ENCODE peak calls at places on chromosomes 3 and 15, in ten cellular contexts. U is pancreas, D is osteocyte, B is choroid plexus epithelial cell, L is dorsolateral prefrontal cortex, K is right atrium auricular region, Y is HFFc6, C is RWPE2, M is tibial artery, G is GM20000. E is an unnamed sample.

GRCh38 chr3:160134964-160135363 is 90.3 kb upstream of the C3orf80 start:
- DNase-seq in U (no peak), D (no peak), B (peak), L (no peak), K (no peak), Y (peak), C (no peak), M (no peak), G (no peak), E (no peak)

GRCh38 chr3:123229145-123229544 is 27.4 kb downstream of the SEC22A start:
- DNase-seq in U (no peak), D (no peak), B (peak), L (no peak), K (no peak), Y (no peak), C (no peak), M (no peak), G (no peak), E (no peak)

GRCh38 chr15:48309740-48310139 is 21.5 kb upstream of the DUT start:
- DNase-seq in U (no peak), D (no peak), B (no peak), L (no peak), K (no peak), Y (no peak), C (no peak), M (no peak), G (no peak), E (no peak)

GRCh38 chr3:25910997-25911396 is 121.1 kb downstream of the OXSM start:
- DNase-seq in U (no peak), D (no peak), B (peak), L (no peak), K (no peak), Y (no peak), C (no peak), M (no peak), G (peak), E (no peak)

GRCh38 chr3:162742159-162742717 is 1245.6 kb downstream of the OTOL1 start:
- DNase-seq in U (no peak), D (no peak), B (no peak), L (no peak), K (no peak), Y (no peak), C (no peak), M (no peak), G (no peak), E (no peak)

GRCh38 chr15:94042163-94042954 is 189.0 kb upstream of the MCTP2 start:
- DNase-seq in U (no peak), D (no peak), B (peak), L (no peak), K (no peak), Y (peak), C (no peak), M (no peak), G (no peak), E (no peak)

GRCh38 chr3:69368129-69368741 is 17.7 kb downstream of the FRMD4B start:
- DNase-seq in U (no peak), D (no peak), B (no peak), L (no peak), K (no peak), Y (no peak), C (no peak), M (no peak), G (peak), E (no peak)

GRCh38 chr15:80418892-80419537 is 14.8 kb downstream of the ARNT2 start:
- DNase-seq in U (no peak), D (no peak), B (peak), L (no peak), K (no peak), Y (peak), C (no peak), M (no peak), G (no peak), E (no peak)

GRCh38 chr3:13684350-13684749 is 135.4 kb downstream of the FBLN2 start:
- DNase-seq in U (no peak), D (no peak), B (no peak), L (no peak), K (no peak), Y (no peak), C (no peak), M (no peak), G (no peak), E (no peak)

GRCh38 chr3:51353131-51353530 is 32.0 kb upstream of the MANF start:
- DNase-seq in U (no peak), D (no peak), B (no peak), L (no peak), K (no peak), Y (no peak), C (peak), M (no peak), G (no peak), E (no peak)

GRCh38 chr3:171789759-171790505 is 20.4 kb downstream of the PLD1 start:
- DNase-seq in U (no peak), D (no peak), B (no peak), L (no peak), K (no peak), Y (no peak), C (no peak), M (no peak), G (no peak), E (no peak)

GRCh38 chr3:101179637-101180036 is 140.7 kb downstream of the IMPG2 start:
- DNase-seq in U (no peak), D (no peak), B (peak), L (no peak), K (no peak), Y (peak), C (no peak), M (no peak), G (no peak), E (no peak)

GRCh38 chr3:149744151-149744550 is 8.1 kb downstream of the COMMD2 start:
- DNase-seq in U (no peak), D (no peak), B (no peak), L (no peak), K (no peak), Y (no peak), C (no peak), M (no peak), G (no peak), E (no peak)

GRCh38 chr3:141682921-141683320 is 55.2 kb upstream of the RNF7 start:
- DNase-seq in U (no peak), D (no peak), B (no peak), L (no peak), K (no peak), Y (no peak), C (no peak), M (no peak), G (no peak), E (no peak)

GRCh38 chr3:67699877-67700276 is 45.5 kb upstream of the SUCLG2 start:
- DNase-seq in U (no peak), D (no peak), B (no peak), L (no peak), K (no peak), Y (no peak), C (no peak), M (no peak), G (no peak), E (no peak)

GRCh38 chr15:91065505-91065904 is 34.6 kb upstream of the SV2B start:
- DNase-seq in U (no peak), D (no peak), B (no peak), L (no peak), K (no peak), Y (no peak), C (no peak), M (no peak), G (no peak), E (no peak)

GRCh38 chr3:25468866-25469319 is 40.8 kb downstream of the RARB start:
- DNase-seq in U (no peak), D (peak), B (peak), L (peak), K (peak), Y (peak), C (no peak), M (peak), G (no peak), E (no peak)

GRCh38 chr15:64600794-64601193 is 140.4 kb downstream of the ZNF609 start:
- DNase-seq in U (no peak), D (no peak), B (no peak), L (no peak), K (no peak), Y (no peak), C (no peak), M (no peak), G (no peak), E (no peak)

GRCh38 chr3:187040637-187041361 is 98.5 kb downstream of the RPL39L start:
- DNase-seq in U (no peak), D (no peak), B (peak), L (no peak), K (no peak), Y (peak), C (no peak), M (no peak), G (no peak), E (no peak)

GRCh38 chr15:80026754-80027153 is 32.7 kb upstream of the ZFAND6 start:
- DNase-seq in U (no peak), D (no peak), B (no peak), L (no peak), K (no peak), Y (no peak), C (peak), M (no peak), G (no peak), E (no peak)

GRCh38 chr15:51223771-51224229 is 114.6 kb downstream of the CYP19A1 start:
- DNase-seq in U (no peak), D (no peak), B (peak), L (no peak), K (peak), Y (peak), C (no peak), M (peak), G (no peak), E (no peak)

GRCh38 chr3:99023590-99024192 is 122.2 kb upstream of the DCBLD2 start:
- DNase-seq in U (no peak), D (no peak), B (peak), L (no peak), K (no peak), Y (peak), C (no peak), M (no peak), G (peak), E (no peak)

GRCh38 chr15:55977225-55977624 is 16.2 kb downstream of the NEDD4 start:
- DNase-seq in U (no peak), D (no peak), B (no peak), L (no peak), K (no peak), Y (no peak), C (no peak), M (no peak), G (no peak), E (no peak)

GRCh38 chr15:61701455-61701854 is 358.8 kb downstream of the VPS13C start:
- DNase-seq in U (no peak), D (no peak), B (no peak), L (no peak), K (no peak), Y (no peak), C (no peak), M (no peak), G (no peak), E (no peak)

GRCh38 chr3:713225-713624 is 379.6 kb upstream of the CNTN6 start:
- DNase-seq in U (no peak), D (no peak), B (no peak), L (no peak), K (no peak), Y (no peak), C (no peak), M (no peak), G (no peak), E (no peak)

GRCh38 chr3:124132813-124133212 is 140.9 kb upstream of the ROPN1 start:
- DNase-seq in U (no peak), D (no peak), B (no peak), L (no peak), K (no peak), Y (no peak), C (no peak), M (no peak), G (no peak), E (no peak)

GRCh38 chr15:76059320-76060097 is at the start of gene TMEM266:
- DNase-seq in U (peak), D (no peak), B (peak), L (peak), K (no peak), Y (no peak), C (no peak), M (no peak), G (peak), E (peak)

GRCh38 chr3:15933439-15934144 is 135.8 kb upstream of the ANKRD28 start:
- DNase-seq in U (no peak), D (no peak), B (peak), L (peak), K (no peak), Y (peak), C (no peak), M (no peak), G (no peak), E (no peak)

GRCh38 chr15:62691008-62691407 is 351.5 kb upstream of the TPM1 start:
- DNase-seq in U (no peak), D (no peak), B (no peak), L (no peak), K (no peak), Y (no peak), C (no peak), M (no peak), G (no peak), E (no peak)

GRCh38 chr3:196868297-196868661 is 559 bp downstream of the SENP5 start:
- DNase-seq in U (no peak), D (no peak), B (peak), L (no peak), K (no peak), Y (no peak), C (peak), M (no peak), G (peak), E (no peak)

GRCh38 chr15:81178365-81178764 is 18.3 kb upstream of the IL16 start:
- DNase-seq in U (no peak), D (no peak), B (no peak), L (no peak), K (no peak), Y (no peak), C (no peak), M (no peak), G (no peak), E (no peak)

GRCh38 chr3:127780536-127781400 is 41.5 kb downstream of the MGLL start:
- DNase-seq in U (no peak), D (no peak), B (no peak), L (no peak), K (no peak), Y (no peak), C (no peak), M (no peak), G (no peak), E (no peak)

GRCh38 chr3:14463330-14464216 is 61.2 kb downstream of the SLC6A6 start:
- DNase-seq in U (no peak), D (no peak), B (no peak), L (no peak), K (no peak), Y (no peak), C (no peak), M (no peak), G (no peak), E (no peak)

GRCh38 chr15:98614681-98615080 is 33.7 kb upstream of the IGF1R start:
- DNase-seq in U (no peak), D (no peak), B (no peak), L (no peak), K (no peak), Y (no peak), C (no peak), M (no peak), G (no peak), E (peak)

GRCh38 chr3:100766069-100766468 is 56.8 kb downstream of the TFG start:
- DNase-seq in U (no peak), D (no peak), B (no peak), L (no peak), K (no peak), Y (no peak), C (no peak), M (no peak), G (no peak), E (no peak)

GRCh38 chr3:51985971-51986947 is 2.9 kb downstream of the ACY1 start:
- DNase-seq in U (no peak), D (no peak), B (no peak), L (no peak), K (no peak), Y (no peak), C (no peak), M (no peak), G (no peak), E (no peak)

DNA sequence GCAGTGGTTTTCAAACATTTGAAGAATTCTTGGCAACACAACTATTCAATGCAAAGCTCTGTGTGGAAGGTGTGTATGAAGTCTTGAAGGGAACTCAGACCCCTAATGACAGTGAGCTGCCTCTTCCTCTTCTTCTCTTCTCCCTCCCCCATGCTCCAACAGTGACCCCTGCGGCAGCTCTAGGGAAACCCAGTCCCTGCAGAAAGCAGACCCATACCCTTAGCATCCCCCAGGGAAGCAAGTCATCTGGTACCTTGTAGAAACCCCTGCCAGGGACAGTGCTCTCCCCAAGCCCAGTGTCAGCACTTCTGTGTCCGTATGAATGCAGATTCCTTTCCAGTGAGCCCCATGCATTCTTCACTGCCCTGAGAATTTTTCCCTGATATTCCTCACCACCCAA is 442.3 kb downstream of the EPHB1 start:
- DNase-seq in U (no peak), D (peak), B (no peak), L (no peak), K (no peak), Y (no peak), C (no peak), M (no peak), G (no peak), E (no peak)
- TF ChIP-seq CTCF in U (no peak), D (no peak), B (no peak), L (no peak), K (no peak), Y (no peak), C (no peak), M (no peak), G (no peak), E (peak)

DNA sequence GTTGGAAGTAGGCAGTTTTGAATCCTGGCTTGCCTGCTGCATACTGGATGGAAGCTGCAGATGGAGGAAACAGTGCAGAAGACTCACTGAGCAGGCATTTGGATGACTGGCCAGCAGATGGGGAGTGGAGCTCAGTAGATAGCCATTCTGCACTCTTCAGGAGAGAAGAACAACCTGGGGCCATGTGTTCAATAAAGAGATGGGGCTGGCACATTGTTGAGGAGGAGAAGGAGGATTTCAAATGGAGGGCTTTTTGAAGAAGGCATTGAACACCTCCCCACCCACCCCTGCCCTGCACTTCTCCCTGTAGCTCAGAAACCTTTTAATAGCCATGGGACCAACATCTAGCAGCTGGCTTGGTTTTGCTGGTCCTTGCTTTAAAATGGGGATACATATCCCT is 109.8 kb downstream of the CACNA1D start:
- DNase-seq in U (no peak), D (peak), B (no peak), L (no peak), K (peak), Y (no peak), C (no peak), M (no peak), G (no peak), E (no peak)
- TF ChIP-seq CTCF in U (no peak), D (no peak), B (no peak), L (no peak), K (no peak), Y (no peak), C (no peak), M (no peak), G (no peak), E (no peak)

GRCh38 chr3:144160627-144161026 is 189.0 kb downstream of the DIPK2A start:
- DNase-seq in U (no peak), D (no peak), B (no peak), L (no peak), K (no peak), Y (no peak), C (no peak), M (no peak), G (no peak), E (no peak)
- TF ChIP-seq CTCF in U (no peak), D (no peak), B (no peak), L (no peak), K (no peak), Y (no peak), C (no peak), M (no peak), G (no peak), E (no peak)

GRCh38 chr15:78396976-78397375 is 41.0 kb upstream of the IREB2 start:
- DNase-seq in U (peak), D (no peak), B (peak), L (no peak), K (no peak), Y (peak), C (peak), M (no peak), G (no peak), E (no peak)
- TF ChIP-seq CTCF in U (peak), D (peak), B (peak), L (peak), K (no peak), Y (peak), C (peak), M (no peak), G (no peak), E (peak)

E was measured in type B pancreatic cell.